ENCODE peak calls at places on chromosome 4, in five cellular contexts. One of them, this sample, is unnamed.

GRCh38 chr4:148311493-148311892 is 130.7 kb downstream of the NR3C2 start:
- DNase-seq in cerebellum: no peak
- DNase-seq in left lung: no peak
- DNase-seq in colonic mucosa: no peak
- DNase-seq in IMR-90: no peak
- DNase-seq in this sample: no peak

GRCh38 chr4:188423039-188423438 is 283.8 kb downstream of the TRIML1 start:
- DNase-seq in cerebellum: no peak
- DNase-seq in left lung: no peak
- DNase-seq in colonic mucosa: no peak
- DNase-seq in IMR-90: peak
- DNase-seq in this sample: no peak

GRCh38 chr4:127240721-127241120 is 392.0 kb upstream of the INTU start:
- DNase-seq in cerebellum: no peak
- DNase-seq in left lung: no peak
- DNase-seq in colonic mucosa: no peak
- DNase-seq in IMR-90: no peak
- DNase-seq in this sample: no peak

GRCh38 chr4:150867148-150867547 is 147.9 kb downstream of the LRBA start:
- DNase-seq in cerebellum: peak
- DNase-seq in left lung: no peak
- DNase-seq in colonic mucosa: peak
- DNase-seq in IMR-90: peak
- DNase-seq in this sample: peak

GRCh38 chr4:149549911-149550310 is 265.7 kb downstream of the IQCM start:
- DNase-seq in cerebellum: no peak
- DNase-seq in left lung: no peak
- DNase-seq in colonic mucosa: no peak
- DNase-seq in IMR-90: no peak
- DNase-seq in this sample: no peak

GRCh38 chr4:46781434-46782092 is 127.5 kb downstream of the COX7B2 start:
- DNase-seq in cerebellum: no peak
- DNase-seq in left lung: no peak
- DNase-seq in colonic mucosa: no peak
- DNase-seq in IMR-90: no peak
- DNase-seq in this sample: no peak

GRCh38 chr4:141350122-141350904 is 129.6 kb downstream of the ZNF330 start:
- DNase-seq in cerebellum: no peak
- DNase-seq in left lung: no peak
- DNase-seq in colonic mucosa: peak
- DNase-seq in IMR-90: peak
- DNase-seq in this sample: no peak

GRCh38 chr4:34323549-34324325 is 1920.6 kb downstream of the ARAP2 start:
- DNase-seq in cerebellum: no peak
- DNase-seq in left lung: no peak
- DNase-seq in colonic mucosa: no peak
- DNase-seq in IMR-90: peak
- DNase-seq in this sample: no peak

GRCh38 chr4:151242305-151242704 is 34.7 kb upstream of the PRSS48 start:
- DNase-seq in cerebellum: no peak
- DNase-seq in left lung: no peak
- DNase-seq in colonic mucosa: no peak
- DNase-seq in IMR-90: no peak
- DNase-seq in this sample: no peak

GRCh38 chr4:152572417-152573086 is 36.7 kb upstream of the FBXW7 start:
- DNase-seq in cerebellum: no peak
- DNase-seq in left lung: no peak
- DNase-seq in colonic mucosa: peak
- DNase-seq in IMR-90: peak
- DNase-seq in this sample: no peak

GRCh38 chr4:185573651-185574199 is 38.4 kb upstream of the PDLIM3 start:
- DNase-seq in cerebellum: no peak
- DNase-seq in left lung: no peak
- DNase-seq in colonic mucosa: no peak
- DNase-seq in IMR-90: peak
- DNase-seq in this sample: no peak

GRCh38 chr4:150178161-150178560 is 99.9 kb downstream of the DCLK2 start:
- DNase-seq in cerebellum: no peak
- DNase-seq in left lung: no peak
- DNase-seq in colonic mucosa: no peak
- DNase-seq in IMR-90: peak
- DNase-seq in this sample: no peak

GRCh38 chr4:126004936-126005335 is 690.2 kb downstream of the FAT4 start:
- DNase-seq in cerebellum: no peak
- DNase-seq in left lung: no peak
- DNase-seq in colonic mucosa: no peak
- DNase-seq in IMR-90: peak
- DNase-seq in this sample: no peak

This sample was measured in NAMALWA.